ENCODE peak calls at places on chromosome 6, in eight cellular contexts. T is activated naive CD8-positive, alpha-beta T cell treated with anti-CD3 and anti-CD28 coated beads for 36 hours; U is central memory CD4-positive, alpha-beta T cell; P is sigmoid colon; J is RPMI8226; B is tibial nerve; D is heart left ventricle; Z is T-helper 22 cell. V is an unnamed sample.

GRCh38 chr6:31822038-31822821 is 5.3 kb upstream of the HSPA1B start:
- DNase-seq in T (peak; percentile 44), U (peak; percentile 75), P (peak; percentile 97), J (peak; percentile 94), B (peak; percentile 88), D (peak; percentile 82), Z (peak; percentile 62), V (peak; percentile 55)

GRCh38 chr6:166553563-166554271 is 32.8 kb downstream of the RAMACL start:
- DNase-seq in T (no peak), U (no peak), P (peak; percentile 85), J (no peak), B (peak; percentile 55), D (no peak), Z (no peak), V (no peak)

GRCh38 chr6:108169801-108170606 is 4.2 kb downstream of the NR2E1 start:
- DNase-seq in T (no peak), U (no peak), P (no peak), J (no peak), B (no peak), D (no peak), Z (no peak), V (no peak)

GRCh38 chr6:3389390-3390167 is 67.3 kb downstream of the SLC22A23 start:
- DNase-seq in T (no peak), U (no peak), P (no peak), J (no peak), B (peak; percentile 62), D (no peak), Z (no peak), V (no peak)

GRCh38 chr6:131980338-131980790 is 29.2 kb upstream of the CCN2 start:
- DNase-seq in T (no peak), U (no peak), P (no peak), J (no peak), B (no peak), D (no peak), Z (no peak), V (no peak)

GRCh38 chr6:134317471-134318131 is at the start of gene SGK1:
- DNase-seq in T (peak; percentile 37), U (peak; percentile 7), P (no peak), J (no peak), B (peak; percentile 17), D (no peak), Z (no peak), V (no peak)

GRCh38 chr6:25556516-25556915 is 95.5 kb upstream of the SCGN start:
- DNase-seq in T (peak; percentile 63), U (peak; percentile 46), P (peak; percentile 79), J (peak; percentile 87), B (peak; percentile 96), D (peak; percentile 78), Z (peak; percentile 25), V (peak; percentile 57)

GRCh38 chr6:157562997-157563396 is 182.0 kb downstream of the ZDHHC14 start:
- DNase-seq in T (no peak), U (no peak), P (no peak), J (no peak), B (no peak), D (no peak), Z (no peak), V (no peak)

GRCh38 chr6:131379951-131380350 is 193.1 kb upstream of the ARG1 start:
- DNase-seq in T (no peak), U (no peak), P (no peak), J (no peak), B (no peak), D (no peak), Z (no peak), V (no peak)

GRCh38 chr6:13553646-13554045 is 20.8 kb upstream of the SIRT5 start:
- DNase-seq in T (no peak), U (no peak), P (no peak), J (no peak), B (no peak), D (no peak), Z (no peak), V (no peak)

GRCh38 chr6:155340464-155341129 is 26.3 kb upstream of the TFB1M start:
- DNase-seq in T (no peak), U (no peak), P (no peak), J (no peak), B (no peak), D (no peak), Z (no peak), V (no peak)

GRCh38 chr6:159989882-159990480 is 21.1 kb downstream of the IGF2R start:
- DNase-seq in T (no peak), U (no peak), P (no peak), J (no peak), B (no peak), D (no peak), Z (no peak), V (no peak)

GRCh38 chr6:137202078-137202477 is 17.1 kb downstream of the IFNGR1 start:
- DNase-seq in T (no peak), U (no peak), P (no peak), J (no peak), B (no peak), D (no peak), Z (no peak), V (no peak)

GRCh38 chr6:121652726-121653623 is 217.5 kb downstream of the GJA1 start:
- DNase-seq in T (no peak), U (no peak), P (peak; percentile 67), J (no peak), B (peak; percentile 79), D (no peak), Z (no peak), V (no peak)

GRCh38 chr6:79467716-79468115 is 69.5 kb downstream of the LCA5 start:
- DNase-seq in T (no peak), U (no peak), P (no peak), J (no peak), B (no peak), D (no peak), Z (no peak), V (no peak)

GRCh38 chr6:87154641-87155271 is 609 bp upstream of the ZNF292 start:
- DNase-seq in T (peak; percentile 80), U (peak; percentile 76), P (no peak), J (peak; percentile 78), B (no peak), D (no peak), Z (peak; percentile 51), V (peak; percentile 65)

GRCh38 chr6:37074053-37074827 is 68.8 kb downstream of the FGD2 start:
- DNase-seq in T (no peak), U (no peak), P (peak; percentile 83), J (no peak), B (peak; percentile 43), D (no peak), Z (no peak), V (no peak)

GRCh38 chr6:148463671-148464070 is 121.0 kb downstream of the SASH1 start:
- DNase-seq in T (no peak), U (no peak), P (no peak), J (no peak), B (no peak), D (no peak), Z (no peak), V (no peak)

GRCh38 chr6:84172080-84172479 is 55.4 kb downstream of the CEP162 start:
- DNase-seq in T (no peak), U (no peak), P (no peak), J (no peak), B (no peak), D (no peak), Z (no peak), V (no peak)

GRCh38 chr6:161526794-161527193 is 252.9 kb upstream of the AGPAT4 start:
- DNase-seq in T (no peak), U (no peak), P (no peak), J (no peak), B (no peak), D (no peak), Z (no peak), V (no peak)

GRCh38 chr6:1716845-1717244 is 107.1 kb downstream of the FOXC1 start:
- DNase-seq in T (no peak), U (no peak), P (no peak), J (no peak), B (no peak), D (no peak), Z (no peak), V (no peak)

GRCh38 chr6:4732691-4733315 is 43.4 kb upstream of the CDYL start:
- DNase-seq in T (no peak), U (no peak), P (peak; percentile 85), J (peak; percentile 26), B (peak; percentile 9), D (peak; percentile 77), Z (no peak), V (no peak)

GRCh38 chr6:158611600-158612041 is 32.9 kb downstream of the DYNLT1 start:
- DNase-seq in T (no peak), U (no peak), P (no peak), J (no peak), B (no peak), D (no peak), Z (no peak), V (no peak)

GRCh38 chr6:14584450-14584849 is 466.9 kb downstream of the CD83 start:
- DNase-seq in T (no peak), U (no peak), P (no peak), J (no peak), B (no peak), D (no peak), Z (no peak), V (no peak)

GRCh38 chr6:90493332-90493731 is 93.5 kb downstream of the MAP3K7 start:
- DNase-seq in T (no peak), U (no peak), P (no peak), J (no peak), B (no peak), D (no peak), Z (no peak), V (no peak)

GRCh38 chr6:17835784-17836183 is 129.1 kb upstream of the NUP153 start:
- DNase-seq in T (no peak), U (no peak), P (no peak), J (no peak), B (no peak), D (no peak), Z (no peak), V (no peak)

GRCh38 chr6:7672066-7673062 is 53.5 kb upstream of the BMP6 start:
- DNase-seq in T (no peak), U (no peak), P (no peak), J (no peak), B (no peak), D (no peak), Z (no peak), V (no peak)

GRCh38 chr6:12761376-12762115 is 45.0 kb downstream of the PHACTR1 start:
- DNase-seq in T (no peak), U (no peak), P (no peak), J (no peak), B (no peak), D (no peak), Z (no peak), V (no peak)

GRCh38 chr6:111691345-111692225 is 85.9 kb upstream of the TRAF3IP2 start:
- DNase-seq in T (no peak), U (no peak), P (peak; percentile 90), J (no peak), B (no peak), D (no peak), Z (no peak), V (no peak)

GRCh38 chr6:36599791-36600209 is 5.6 kb downstream of the SRSF3 start:
- DNase-seq in T (peak; percentile 78), U (peak; percentile 66), P (peak; percentile 71), J (no peak), B (peak; percentile 39), D (no peak), Z (peak; percentile 50), V (peak; percentile 56)

GRCh38 chr6:118746100-118746874 is 94.9 kb upstream of the CEP85L start:
- DNase-seq in T (no peak), U (no peak), P (no peak), J (peak; percentile 4), B (no peak), D (no peak), Z (no peak), V (no peak)

GRCh38 chr6:133191323-133191722 is 49.8 kb upstream of the EYA4 start:
- DNase-seq in T (no peak), U (no peak), P (no peak), J (no peak), B (no peak), D (no peak), Z (no peak), V (no peak)

GRCh38 chr6:151440930-151441329 is 11.0 kb downstream of the RMND1 start:
- DNase-seq in T (no peak), U (peak; percentile 13), P (no peak), J (no peak), B (peak; percentile 21), D (no peak), Z (no peak), V (no peak)

GRCh38 chr6:160790028-160790792 is 88.2 kb downstream of the PLG start:
- DNase-seq in T (no peak), U (no peak), P (no peak), J (no peak), B (no peak), D (no peak), Z (no peak), V (no peak)

V was measured in effector memory CD4-positive, alpha-beta T cell.